ENCODE peak calls at places on chromosome 4, in eight cellular contexts. One of them, this sample, is unnamed.

GRCh38 chr4:153204247-153205027 is at the start of gene TRIM2:
- DNase-seq in transverse colon: peak; percentile 86
- DNase-seq in HepG2: peak; percentile 71
- DNase-seq in esophagus muscularis mucosa: no peak
- DNase-seq in suprapubic skin: peak; percentile 87
- DNase-seq in stomach: peak; percentile 93
- DNase-seq in SK-N-SH: no peak
- DNase-seq in GM12878: no peak
- DNase-seq in this sample: peak; percentile 84

GRCh38 chr4:127656047-127656680 is 23.4 kb downstream of the INTU start:
- DNase-seq in transverse colon: no peak
- DNase-seq in HepG2: no peak
- DNase-seq in esophagus muscularis mucosa: no peak
- DNase-seq in suprapubic skin: no peak
- DNase-seq in stomach: no peak
- DNase-seq in SK-N-SH: no peak
- DNase-seq in GM12878: no peak
- DNase-seq in this sample: no peak

GRCh38 chr4:169723207-169723606 is 34.5 kb downstream of the HPF1 start:
- DNase-seq in transverse colon: no peak
- DNase-seq in HepG2: peak; percentile 25
- DNase-seq in esophagus muscularis mucosa: no peak
- DNase-seq in suprapubic skin: no peak
- DNase-seq in stomach: no peak
- DNase-seq in SK-N-SH: peak; percentile 34
- DNase-seq in GM12878: no peak
- DNase-seq in this sample: no peak

GRCh38 chr4:190017357-190018200 is 9.5 kb downstream of the FRG2 start:
- DNase-seq in transverse colon: no peak
- DNase-seq in HepG2: no peak
- DNase-seq in esophagus muscularis mucosa: no peak
- DNase-seq in suprapubic skin: no peak
- DNase-seq in stomach: no peak
- DNase-seq in SK-N-SH: peak; percentile 52
- DNase-seq in GM12878: no peak
- DNase-seq in this sample: no peak

GRCh38 chr4:140037353-140038030 is 116.5 kb downstream of the MAML3 start:
- DNase-seq in transverse colon: no peak
- DNase-seq in HepG2: peak; percentile 77
- DNase-seq in esophagus muscularis mucosa: no peak
- DNase-seq in suprapubic skin: no peak
- DNase-seq in stomach: no peak
- DNase-seq in SK-N-SH: no peak
- DNase-seq in GM12878: no peak
- DNase-seq in this sample: no peak

GRCh38 chr4:187480146-187481145 is 515.1 kb upstream of the ZFP42 start:
- DNase-seq in transverse colon: no peak
- DNase-seq in HepG2: no peak
- DNase-seq in esophagus muscularis mucosa: peak; percentile 60
- DNase-seq in suprapubic skin: no peak
- DNase-seq in stomach: no peak
- DNase-seq in SK-N-SH: no peak
- DNase-seq in GM12878: no peak
- DNase-seq in this sample: no peak

GRCh38 chr4:106140601-106141000 is 175.4 kb downstream of the TBCK start:
- DNase-seq in transverse colon: no peak
- DNase-seq in HepG2: no peak
- DNase-seq in esophagus muscularis mucosa: no peak
- DNase-seq in suprapubic skin: no peak
- DNase-seq in stomach: no peak
- DNase-seq in SK-N-SH: no peak
- DNase-seq in GM12878: no peak
- DNase-seq in this sample: no peak

GRCh38 chr4:83361416-83362196 is 27.0 kb upstream of the HPSE start:
- DNase-seq in transverse colon: no peak
- DNase-seq in HepG2: peak; percentile 96
- DNase-seq in esophagus muscularis mucosa: no peak
- DNase-seq in suprapubic skin: no peak
- DNase-seq in stomach: no peak
- DNase-seq in SK-N-SH: no peak
- DNase-seq in GM12878: no peak
- DNase-seq in this sample: no peak

GRCh38 chr4:17336524-17336941 is 175.4 kb downstream of the QDPR start:
- DNase-seq in transverse colon: peak; percentile 9
- DNase-seq in HepG2: peak; percentile 6
- DNase-seq in esophagus muscularis mucosa: peak; percentile 75
- DNase-seq in suprapubic skin: no peak
- DNase-seq in stomach: no peak
- DNase-seq in SK-N-SH: no peak
- DNase-seq in GM12878: peak; percentile 93
- DNase-seq in this sample: peak; percentile 71

GRCh38 chr4:39660045-39660444 is 21.4 kb upstream of the SMIM14 start:
- DNase-seq in transverse colon: no peak
- DNase-seq in HepG2: no peak
- DNase-seq in esophagus muscularis mucosa: no peak
- DNase-seq in suprapubic skin: no peak
- DNase-seq in stomach: no peak
- DNase-seq in SK-N-SH: no peak
- DNase-seq in GM12878: no peak
- DNase-seq in this sample: no peak

GRCh38 chr4:123807187-123807586 is 410.6 kb downstream of the SPRY1 start:
- DNase-seq in transverse colon: no peak
- DNase-seq in HepG2: no peak
- DNase-seq in esophagus muscularis mucosa: no peak
- DNase-seq in suprapubic skin: no peak
- DNase-seq in stomach: no peak
- DNase-seq in SK-N-SH: no peak
- DNase-seq in GM12878: no peak
- DNase-seq in this sample: no peak
- TF ChIP-seq POLR2AphosphoS5 in transverse colon: no peak
- TF ChIP-seq POLR2AphosphoS5 in HepG2: no peak
- TF ChIP-seq POLR2AphosphoS5 in esophagus muscularis mucosa: no peak
- TF ChIP-seq POLR2AphosphoS5 in suprapubic skin: no peak
- TF ChIP-seq POLR2AphosphoS5 in stomach: no peak
- TF ChIP-seq POLR2AphosphoS5 in SK-N-SH: no peak
- TF ChIP-seq POLR2AphosphoS5 in GM12878: no peak
- TF ChIP-seq POLR2AphosphoS5 in this sample: no peak

GRCh38 chr4:36006226-36006625 is 238.1 kb downstream of the ARAP2 start:
- DNase-seq in transverse colon: no peak
- DNase-seq in HepG2: no peak
- DNase-seq in esophagus muscularis mucosa: no peak
- DNase-seq in suprapubic skin: no peak
- DNase-seq in stomach: no peak
- DNase-seq in SK-N-SH: no peak
- DNase-seq in GM12878: no peak
- DNase-seq in this sample: no peak
- TF ChIP-seq EP300 in transverse colon: no peak
- TF ChIP-seq EP300 in HepG2: no peak
- TF ChIP-seq EP300 in esophagus muscularis mucosa: no peak
- TF ChIP-seq EP300 in suprapubic skin: no peak
- TF ChIP-seq EP300 in stomach: no peak
- TF ChIP-seq EP300 in SK-N-SH: no peak
- TF ChIP-seq EP300 in GM12878: no peak
- TF ChIP-seq EP300 in this sample: no peak

DNA sequence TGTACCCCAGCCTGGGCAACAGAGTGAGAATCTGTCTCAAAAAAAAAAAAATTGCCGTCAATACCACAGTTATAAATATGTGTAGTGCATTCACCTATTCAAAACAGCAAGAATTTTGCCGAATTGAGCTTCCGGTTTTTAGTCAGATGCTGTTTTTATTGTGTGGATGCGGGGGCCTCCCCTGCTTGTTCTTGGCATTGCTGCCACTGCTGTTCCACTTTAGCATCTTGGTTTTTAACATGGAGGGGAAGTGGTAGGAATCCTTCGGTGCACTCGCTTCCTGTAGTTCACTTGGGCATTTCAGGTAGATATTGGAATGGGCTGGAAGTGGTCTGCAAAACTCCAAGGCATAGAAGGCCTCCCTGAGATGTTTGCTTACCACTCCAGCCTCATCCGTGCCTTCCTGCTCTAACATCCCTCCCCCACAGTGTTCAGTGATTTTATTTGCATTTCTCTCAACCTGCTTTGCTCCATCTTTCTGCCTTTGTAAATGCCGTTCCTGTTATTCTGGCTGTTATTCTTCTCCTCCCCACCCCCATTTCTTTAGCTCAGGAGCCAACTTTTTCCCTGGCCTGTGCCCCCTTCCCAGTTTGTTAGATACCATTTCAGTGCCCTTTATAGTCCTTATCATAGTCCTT is 25.5 kb downstream of the MOB1B start:
- DNase-seq in transverse colon: no peak
- DNase-seq in HepG2: no peak
- DNase-seq in esophagus muscularis mucosa: peak; percentile 64
- DNase-seq in suprapubic skin: no peak
- DNase-seq in stomach: no peak
- DNase-seq in SK-N-SH: no peak
- DNase-seq in GM12878: no peak
- DNase-seq in this sample: no peak
- H3K36me3 ChIP-seq in transverse colon: no peaks in the 10 kb centered on the region
- H3K36me3 ChIP-seq in HepG2: no peaks in the 10 kb centered on the region
- H3K36me3 ChIP-seq in esophagus muscularis mucosa: no peaks in the 10 kb centered on the region
- H3K36me3 ChIP-seq in suprapubic skin: peaks cover 5% of the 10 kb centered on the region
- H3K36me3 ChIP-seq in stomach: no peaks in the 10 kb centered on the region
- H3K36me3 ChIP-seq in SK-N-SH: no peaks in the 10 kb centered on the region
- H3K36me3 ChIP-seq in GM12878: no peaks in the 10 kb centered on the region
- H3K36me3 ChIP-seq in this sample: no peaks in the 10 kb centered on the region

GRCh38 chr4:152110780-152111179 is 350.0 kb upstream of the GATB start:
- DNase-seq in transverse colon: no peak
- DNase-seq in HepG2: no peak
- DNase-seq in esophagus muscularis mucosa: peak; percentile 45
- DNase-seq in suprapubic skin: no peak
- DNase-seq in stomach: no peak
- DNase-seq in SK-N-SH: no peak
- DNase-seq in GM12878: no peak
- DNase-seq in this sample: no peak

GRCh38 chr4:152106781-152107321 is 346.0 kb upstream of the GATB start:
- DNase-seq in transverse colon: no peak
- DNase-seq in HepG2: no peak
- DNase-seq in esophagus muscularis mucosa: peak; percentile 86
- DNase-seq in suprapubic skin: no peak
- DNase-seq in stomach: no peak
- DNase-seq in SK-N-SH: no peak
- DNase-seq in GM12878: no peak
- DNase-seq in this sample: no peak

GRCh38 chr4:152107736-152108500 is 347.1 kb upstream of the GATB start:
- DNase-seq in transverse colon: no peak
- DNase-seq in HepG2: no peak
- DNase-seq in esophagus muscularis mucosa: peak; percentile 91
- DNase-seq in suprapubic skin: no peak
- DNase-seq in stomach: no peak
- DNase-seq in SK-N-SH: no peak
- DNase-seq in GM12878: no peak
- DNase-seq in this sample: no peak

GRCh38 chr4:152112116-152112515 is 351.3 kb upstream of the GATB start:
- DNase-seq in transverse colon: no peak
- DNase-seq in HepG2: no peak
- DNase-seq in esophagus muscularis mucosa: peak; percentile 80
- DNase-seq in suprapubic skin: no peak
- DNase-seq in stomach: no peak
- DNase-seq in SK-N-SH: no peak
- DNase-seq in GM12878: no peak
- DNase-seq in this sample: no peak

GRCh38 chr4:152109585-152110509 is 349.0 kb upstream of the GATB start:
- DNase-seq in transverse colon: no peak
- DNase-seq in HepG2: no peak
- DNase-seq in esophagus muscularis mucosa: peak; percentile 91
- DNase-seq in suprapubic skin: no peak
- DNase-seq in stomach: no peak
- DNase-seq in SK-N-SH: no peak
- DNase-seq in GM12878: no peak
- DNase-seq in this sample: no peak
- TF ChIP-seq POLR2AphosphoS5 in transverse colon: no peak
- TF ChIP-seq POLR2AphosphoS5 in HepG2: no peak
- TF ChIP-seq POLR2AphosphoS5 in esophagus muscularis mucosa: peak; percentile 45
- TF ChIP-seq POLR2AphosphoS5 in suprapubic skin: no peak
- TF ChIP-seq POLR2AphosphoS5 in stomach: no peak
- TF ChIP-seq POLR2AphosphoS5 in SK-N-SH: no peak
- TF ChIP-seq POLR2AphosphoS5 in GM12878: no peak
- TF ChIP-seq POLR2AphosphoS5 in this sample: peak; percentile 66

GRCh38 chr4:74097631-74098550 is 1.1 kb downstream of the CXCL2 start:
- DNase-seq in transverse colon: peak; percentile 21
- DNase-seq in HepG2: no peak
- DNase-seq in esophagus muscularis mucosa: no peak
- DNase-seq in suprapubic skin: no peak
- DNase-seq in stomach: no peak
- DNase-seq in SK-N-SH: no peak
- DNase-seq in GM12878: no peak
- DNase-seq in this sample: no peak
- TF ChIP-seq EP300 in transverse colon: no peak
- TF ChIP-seq EP300 in HepG2: no peak
- TF ChIP-seq EP300 in esophagus muscularis mucosa: no peak
- TF ChIP-seq EP300 in suprapubic skin: no peak
- TF ChIP-seq EP300 in stomach: no peak
- TF ChIP-seq EP300 in SK-N-SH: no peak
- TF ChIP-seq EP300 in GM12878: no peak
- TF ChIP-seq EP300 in this sample: no peak

DNA sequence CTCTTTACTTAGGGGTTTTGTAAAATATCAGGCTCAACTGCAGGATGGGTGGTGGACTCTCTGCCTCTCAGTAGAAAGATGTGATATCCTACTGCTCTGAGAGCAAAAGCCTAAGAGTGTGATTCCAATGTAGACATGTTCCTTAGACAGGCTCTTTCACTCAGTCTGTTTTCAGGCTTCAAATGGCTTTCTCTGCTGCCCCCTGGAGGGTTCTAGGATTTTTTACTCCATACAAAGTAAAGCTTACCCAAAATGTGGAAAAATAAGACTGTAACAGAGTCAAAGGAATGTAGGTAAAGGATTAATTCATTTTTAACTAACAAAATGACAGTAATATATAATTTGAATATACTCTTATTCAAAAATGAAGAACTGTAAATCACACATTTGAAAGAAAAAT is 32.1 kb downstream of the ZGRF1 start:
- DNase-seq in transverse colon: peak; percentile 22
- DNase-seq in HepG2: peak; percentile 39
- DNase-seq in esophagus muscularis mucosa: no peak
- DNase-seq in suprapubic skin: no peak
- DNase-seq in stomach: no peak
- DNase-seq in SK-N-SH: peak; percentile 62
- DNase-seq in GM12878: peak; percentile 3
- DNase-seq in this sample: no peak
- H3K36me3 ChIP-seq in transverse colon: no peaks in the 10 kb centered on the region
- H3K36me3 ChIP-seq in HepG2: no peaks in the 10 kb centered on the region
- H3K36me3 ChIP-seq in esophagus muscularis mucosa: peaks cover 4% of the 10 kb centered on the region
- H3K36me3 ChIP-seq in suprapubic skin: peaks cover 6% of the 10 kb centered on the region
- H3K36me3 ChIP-seq in stomach: peaks cover 18% of the 10 kb centered on the region
- H3K36me3 ChIP-seq in SK-N-SH: no peaks in the 10 kb centered on the region
- H3K36me3 ChIP-seq in GM12878: no peaks in the 10 kb centered on the region
- H3K36me3 ChIP-seq in this sample: no peaks in the 10 kb centered on the region

GRCh38 chr4:157996061-157996460 is 176.8 kb downstream of the GASK1B start:
- DNase-seq in transverse colon: no peak
- DNase-seq in HepG2: no peak
- DNase-seq in esophagus muscularis mucosa: no peak
- DNase-seq in suprapubic skin: no peak
- DNase-seq in stomach: no peak
- DNase-seq in SK-N-SH: no peak
- DNase-seq in GM12878: no peak
- DNase-seq in this sample: no peak
- TF ChIP-seq POLR2AphosphoS5 in transverse colon: no peak
- TF ChIP-seq POLR2AphosphoS5 in HepG2: no peak
- TF ChIP-seq POLR2AphosphoS5 in esophagus muscularis mucosa: no peak
- TF ChIP-seq POLR2AphosphoS5 in suprapubic skin: no peak
- TF ChIP-seq POLR2AphosphoS5 in stomach: no peak
- TF ChIP-seq POLR2AphosphoS5 in SK-N-SH: no peak
- TF ChIP-seq POLR2AphosphoS5 in GM12878: no peak
- TF ChIP-seq POLR2AphosphoS5 in this sample: no peak